ENCODE peak calls at places on chromosome 22, in ten cellular contexts. C is astrocyte of the cerebellum, X is PC-3, A is Panc1, K is brain microvascular endothelial cell, H is heart right ventricle, S is fibroblast of lung, P is cardiac muscle cell, Q is psoas muscle, Y is epithelial cell of esophagus. G is an unnamed sample.

GRCh38 chr22:50604256-50604580 is 3.6 kb downstream of the MAPK8IP2 start:
- DNase-seq in Q (no peak), X (no peak), Y (no peak), P (no peak), S (no peak), H (no peak), C (no peak), A (no peak), K (no peak), G (no peak)

GRCh38 chr22:26066534-26066933 is 102.7 kb upstream of the SEZ6L start:
- DNase-seq in A (no peak), Y (no peak), H (no peak), S (no peak), X (no peak), C (no peak), Q (no peak), K (no peak), P (no peak), G (no peak)

GRCh38 chr22:43376765-43377485 is 33.8 kb upstream of the SCUBE1 start:
- DNase-seq in P (peak), X (no peak), H (no peak), A (no peak), C (no peak), S (peak), K (peak), Q (no peak), Y (no peak), G (no peak)

GRCh38 chr22:25700996-25701815 is 40.8 kb upstream of the MYO18B start:
- DNase-seq in X (no peak), Q (peak), K (peak), C (no peak), S (peak), Y (no peak), A (no peak), P (peak), H (peak), G (no peak)

GRCh38 chr22:49992921-49993648 is 19.5 kb downstream of the IL17REL start:
- DNase-seq in A (no peak), S (peak), K (peak), Y (peak), X (peak), C (no peak), Q (peak), H (peak), P (peak), G (peak)

GRCh38 chr22:43819691-43820670 is 7.9 kb upstream of the EFCAB6 start:
- DNase-seq in S (no peak), Q (no peak), Y (no peak), H (no peak), P (no peak), K (no peak), X (no peak), C (no peak), A (no peak), G (no peak)

GRCh38 chr22:29310863-29311339 is 4.5 kb downstream of the GAS2L1 start:
- DNase-seq in Y (peak), H (peak), K (peak), P (peak), C (peak), A (no peak), S (peak), X (peak), Q (peak), G (peak)

GRCh38 chr22:46696225-46696518 is 41.9 kb downstream of the CERK start:
- DNase-seq in P (no peak), X (no peak), C (no peak), H (no peak), A (no peak), Q (no peak), S (no peak), Y (no peak), K (no peak), G (no peak)

GRCh38 chr22:49303781-49304461 is 523.8 kb downstream of the BRD1 start:
- DNase-seq in P (no peak), Q (peak), Y (no peak), X (no peak), S (no peak), C (no peak), H (no peak), A (no peak), K (no peak), G (no peak)

GRCh38 chr22:41906822-41907221 is 8.1 kb downstream of the SHISA8 start:
- DNase-seq in X (no peak), A (no peak), H (no peak), K (no peak), P (no peak), S (no peak), Q (no peak), Y (no peak), C (no peak), G (no peak)

GRCh38 chr22:46397951-46398350 is 62.4 kb downstream of the TRMU start:
- DNase-seq in H (no peak), C (no peak), Y (no peak), A (no peak), P (no peak), K (no peak), Q (no peak), X (no peak), S (no peak), G (no peak)

GRCh38 chr22:49728566-49729271 is 99.0 kb downstream of the BRD1 start:
- DNase-seq in S (no peak), Q (no peak), K (no peak), P (no peak), C (no peak), H (no peak), X (no peak), Y (no peak), A (no peak), G (no peak)

GRCh38 chr22:26174280-26174679 is 5.0 kb downstream of the SEZ6L start:
- DNase-seq in S (no peak), H (no peak), X (peak), Y (no peak), C (no peak), P (no peak), A (no peak), K (no peak), Q (no peak), G (no peak)

GRCh38 chr22:41915035-41915782 is at the start of gene SHISA8:
- DNase-seq in H (no peak), X (peak), S (peak), Y (peak), A (no peak), Q (peak), P (peak), K (no peak), C (no peak), G (peak)

GRCh38 chr22:38028344-38029130 is 28.7 kb upstream of the PICK1 start:
- DNase-seq in K (no peak), S (no peak), P (no peak), X (no peak), A (no peak), H (no peak), Y (no peak), Q (no peak), C (no peak), G (no peak)
- H3K4me3 ChIP-seq in K (no peak), S (no peak), P (no peak), X (no peak), A (no peak), H (no peak), Y (no peak), Q (no peak), C (no peak), G (no peak)

GRCh38 chr22:24181088-24181995 is at the start of gene SUSD2:
- DNase-seq in X (no peak), H (no peak), K (no peak), P (no peak), C (no peak), Q (peak), Y (no peak), A (no peak), S (no peak), G (no peak)

GRCh38 chr22:24180316-24181087 is 785 bp upstream of the SUSD2 start:
- DNase-seq in X (no peak), S (no peak), K (no peak), H (no peak), C (no peak), Q (peak), A (no peak), P (no peak), Y (no peak), G (no peak)

GRCh38 chr22:24183321-24184031 is 2.2 kb downstream of the SUSD2 start:
- DNase-seq in A (no peak), K (no peak), S (no peak), C (no peak), X (no peak), Y (no peak), P (no peak), Q (peak), H (no peak), G (no peak)

GRCh38 chr22:24184057-24184798 is 2.9 kb downstream of the SUSD2 start:
- DNase-seq in A (no peak), Y (no peak), C (no peak), X (no peak), P (no peak), K (no peak), S (no peak), Q (no peak), H (no peak), G (no peak)

GRCh38 chr22:24181996-24182560 is 791 bp downstream of the SUSD2 start:
- DNase-seq in A (no peak), X (no peak), Y (no peak), H (no peak), Q (peak), C (no peak), K (no peak), P (no peak), S (no peak), G (no peak)
- TF ChIP-seq CTCF in A (no peak), X (no peak), Y (no peak), H (no peak), Q (no peak), C (no peak), K (no peak), P (no peak), S (no peak), G (no peak)

GRCh38 chr22:37483594-37484114 is 2.5 kb downstream of the MFNG start:
- DNase-seq in K (no peak), Y (no peak), C (no peak), Q (no peak), H (no peak), X (no peak), A (no peak), P (no peak), S (peak), G (no peak)
- H3K4me3 ChIP-seq in K (no peak), Y (no peak), C (no peak), Q (peak), H (peak), X (no peak), A (no peak), P (no peak), S (no peak), G (no peak)

GRCh38 chr22:39559456-39560105 is 11.0 kb upstream of the CACNA1I start:
- DNase-seq in Q (no peak), K (no peak), H (no peak), P (peak), C (no peak), Y (no peak), S (no peak), X (peak), A (no peak), G (peak)
- TF ChIP-seq CTCF in Q (no peak), K (peak), H (peak), P (peak), C (peak), Y (peak), S (peak), X (peak), A (peak), G (peak)

DNA sequence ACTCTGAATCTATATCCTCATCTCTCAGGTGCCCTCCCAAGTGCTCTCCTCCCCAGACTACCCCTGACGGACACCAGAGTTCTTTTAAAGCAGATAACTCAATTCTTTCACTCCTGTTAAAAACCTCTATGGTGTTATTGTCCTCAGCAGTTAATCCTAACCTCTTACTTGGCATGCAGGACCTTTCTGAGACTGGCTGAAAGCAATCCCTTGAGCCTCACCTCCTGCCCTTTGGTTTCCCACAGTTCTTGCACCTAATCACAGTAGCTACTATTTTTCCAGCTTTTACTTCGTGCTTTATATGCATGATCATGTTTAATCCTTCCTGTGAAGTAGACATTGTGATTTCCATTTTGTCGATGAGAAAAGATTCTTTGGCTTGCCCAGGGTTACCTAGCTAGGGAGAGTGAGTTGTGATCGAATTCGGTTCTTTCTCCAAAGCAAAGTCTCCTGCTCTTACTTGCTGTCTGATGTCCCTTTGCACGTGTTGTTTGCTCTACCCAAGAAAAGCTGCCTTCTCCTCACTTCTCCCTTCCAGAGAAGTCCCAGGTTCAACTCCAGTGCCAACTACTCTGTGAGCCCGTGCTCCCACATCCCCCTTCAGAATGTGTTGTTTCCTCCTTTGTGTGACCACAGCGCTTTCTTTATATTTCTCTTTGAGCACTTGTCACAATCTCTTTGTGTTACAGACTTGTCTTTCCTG is 2.1 kb downstream of the UBE2L3 start:
- DNase-seq in X (no peak), C (no peak), P (no peak), Q (no peak), H (no peak), S (no peak), Y (no peak), A (no peak), K (no peak), G (no peak)
- H3K4me3 ChIP-seq in X (peak), C (peak), P (peak), Q (peak), H (peak), S (peak), Y (peak), A (peak), K (peak), G (peak)

GRCh38 chr22:35192121-35192918 is 65.0 kb upstream of the HMGXB4 start:
- DNase-seq in Y (peak), X (peak), Q (no peak), A (no peak), S (peak), C (no peak), K (no peak), P (no peak), H (no peak), G (peak)
- TF ChIP-seq CTCF in Y (no peak), X (no peak), Q (no peak), A (no peak), S (no peak), C (no peak), K (no peak), P (no peak), H (no peak), G (no peak)

DNA sequence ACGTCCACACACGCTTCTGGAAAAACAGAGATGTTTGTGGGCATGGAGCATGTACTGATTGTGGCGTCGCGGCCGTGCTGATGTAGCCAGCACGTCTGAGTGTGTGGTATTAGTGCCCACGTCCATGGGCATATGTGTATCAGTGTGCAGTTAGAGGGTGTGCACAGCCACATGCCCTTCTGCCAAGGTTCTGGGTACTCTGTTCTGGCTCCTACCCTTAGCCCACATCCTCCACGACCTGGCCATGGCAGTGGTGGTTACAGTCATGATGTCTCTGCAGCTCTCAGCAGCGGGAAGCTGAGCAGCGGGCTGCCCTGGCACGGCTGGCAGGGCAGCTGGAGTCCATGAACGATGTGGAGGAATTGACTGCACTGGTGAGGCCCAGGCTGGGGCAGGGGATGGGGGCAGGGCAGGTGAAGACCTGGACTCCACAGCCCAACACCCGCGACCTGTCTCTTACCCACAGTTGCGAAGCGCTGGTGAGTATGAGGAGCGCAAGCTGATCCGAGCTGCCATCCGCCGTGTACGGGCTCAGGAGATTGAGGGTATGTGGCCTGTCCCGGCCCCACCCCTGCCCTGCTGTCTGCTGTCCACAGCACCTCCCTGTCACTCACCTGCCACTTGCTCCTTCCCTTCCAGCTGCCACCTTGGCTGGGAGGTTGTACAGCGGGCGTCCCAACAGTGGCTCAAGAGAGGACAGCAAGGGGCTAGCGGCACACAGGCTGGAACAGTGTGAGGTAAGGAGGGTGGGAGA is 7.3 kb downstream of the SMTN start:
- DNase-seq in A (no peak), C (no peak), H (no peak), S (no peak), K (no peak), X (no peak), P (no peak), Y (no peak), Q (no peak), G (no peak)
- H3K4me3 ChIP-seq in A (no peak), C (no peak), H (no peak), S (no peak), K (no peak), X (no peak), P (no peak), Y (no peak), Q (no peak), G (no peak)